ENCODE peak calls at places on chromosomes 5 and 9, in nine cellular contexts. K, H, Y, M, T, X, C, P and R are unnamed samples.

GRCh38 chr9:16671591-16672137 is 198.8 kb downstream of the BNC2 start:
- DNase-seq in K (peak; percentile 85), H (no peak), Y (peak; percentile 63), M (no peak), T (no peak), X (no peak), C (peak; percentile 77), P (no peak), R (no peak)

GRCh38 chr5:32964246-32964645 is 253.1 kb downstream of the NPR3 start:
- DNase-seq in K (peak; percentile 69), H (no peak), Y (no peak), M (no peak), T (no peak), X (no peak), C (no peak), P (no peak), R (no peak)

GRCh38 chr5:23994581-23995370 is 487.4 kb downstream of the PRDM9 start:
- DNase-seq in K (no peak), H (no peak), Y (no peak), M (no peak), T (no peak), X (no peak), C (no peak), P (no peak), R (no peak)

GRCh38 chr9:126208359-126208758 is 118.3 kb upstream of the MVB12B start:
- DNase-seq in K (no peak), H (no peak), Y (no peak), M (no peak), T (no peak), X (no peak), C (no peak), P (no peak), R (no peak)

GRCh38 chr9:77731930-77732329 is 83.8 kb upstream of the GNA14 start:
- DNase-seq in K (no peak), H (no peak), Y (no peak), M (no peak), T (no peak), X (no peak), C (peak; percentile 76), P (no peak), R (no peak)

GRCh38 chr9:38358390-38359296 is 33.9 kb upstream of the ALDH1B1 start:
- DNase-seq in K (peak; percentile 43), H (no peak), Y (no peak), M (no peak), T (no peak), X (no peak), C (no peak), P (no peak), R (peak; percentile 50)

GRCh38 chr9:115591584-115591984 is 473.6 kb upstream of the TNC start:
- DNase-seq in K (peak; percentile 100), H (peak; percentile 71), Y (peak; percentile 99), M (no peak), T (no peak), X (no peak), C (peak; percentile 65), P (no peak), R (no peak)

GRCh38 chr9:97387504-97387886 is 24.4 kb upstream of the TDRD7 start:
- DNase-seq in K (no peak), H (no peak), Y (no peak), M (no peak), T (no peak), X (no peak), C (no peak), P (no peak), R (peak; percentile 63)

GRCh38 chr5:172905771-172906170 is 53.5 kb upstream of the RPL26L1 start:
- DNase-seq in K (no peak), H (no peak), Y (no peak), M (no peak), T (no peak), X (no peak), C (no peak), P (no peak), R (no peak)

GRCh38 chr5:902129-902916 is 9.6 kb downstream of the TRIP13 start:
- DNase-seq in K (no peak), H (no peak), Y (no peak), M (no peak), T (no peak), X (no peak), C (no peak), P (peak; percentile 55), R (no peak)

GRCh38 chr5:134140530-134141201 is 26.2 kb downstream of the TCF7 start:
- DNase-seq in K (peak; percentile 69), H (peak; percentile 65), Y (peak; percentile 82), M (no peak), T (peak; percentile 44), X (peak; percentile 61), C (peak; percentile 29), P (peak; percentile 85), R (peak; percentile 79)

GRCh38 chr5:179343902-179344300 is 1.4 kb downstream of the ADAMTS2 start:
- DNase-seq in K (peak; percentile 57), H (no peak), Y (peak; percentile 75), M (no peak), T (no peak), X (peak; percentile 37), C (peak; percentile 51), P (peak; percentile 78), R (no peak)

GRCh38 chr5:56479701-56480304 is 246.7 kb upstream of the ANKRD55 start:
- DNase-seq in K (no peak), H (no peak), Y (no peak), M (no peak), T (no peak), X (no peak), C (no peak), P (no peak), R (no peak)

GRCh38 chr9:78103971-78104433 is 72.4 kb upstream of the GNAQ start:
- DNase-seq in K (no peak), H (no peak), Y (no peak), M (no peak), T (no peak), X (no peak), C (no peak), P (no peak), R (no peak)

GRCh38 chr5:16784088-16784487 is 152.0 kb downstream of the MYO10 start:
- DNase-seq in K (peak; percentile 76), H (no peak), Y (peak; percentile 33), M (no peak), T (no peak), X (no peak), C (peak; percentile 10), P (no peak), R (no peak)

GRCh38 chr5:92544567-92544966 is 1036.5 kb downstream of the NR2F1-AS1 start:
- DNase-seq in K (peak; percentile 45), H (no peak), Y (peak; percentile 66), M (no peak), T (no peak), X (no peak), C (no peak), P (no peak), R (no peak)

GRCh38 chr5:147902606-147903115 is 3.7 kb downstream of the C5orf46 start:
- DNase-seq in K (no peak), H (no peak), Y (no peak), M (no peak), T (no peak), X (no peak), C (no peak), P (no peak), R (no peak)

GRCh38 chr9:72362118-72362531 is 2.9 kb downstream of the ZFAND5 start:
- DNase-seq in K (peak; percentile 54), H (no peak), Y (peak; percentile 48), M (no peak), T (no peak), X (no peak), C (no peak), P (no peak), R (no peak)

GRCh38 chr5:140557136-140557805 is at the start of gene SRA1:
- DNase-seq in K (peak; percentile 85), H (peak; percentile 93), Y (peak; percentile 93), M (peak; percentile 82), T (peak; percentile 66), X (peak; percentile 87), C (peak; percentile 65), P (peak; percentile 98), R (peak; percentile 98)

GRCh38 chr5:91434348-91434747 is 51.2 kb upstream of the ARRDC3 start:
- DNase-seq in K (no peak), H (no peak), Y (no peak), M (no peak), T (no peak), X (no peak), C (no peak), P (no peak), R (no peak)

GRCh38 chr5:108079754-108080153 is 302.1 kb downstream of the FBXL17 start:
- DNase-seq in K (peak; percentile 72), H (no peak), Y (peak; percentile 30), M (no peak), T (no peak), X (no peak), C (no peak), P (no peak), R (no peak)

GRCh38 chr9:87327567-87328125 is 170.0 kb upstream of the DAPK1 start:
- DNase-seq in K (peak; percentile 21), H (no peak), Y (no peak), M (no peak), T (no peak), X (no peak), C (no peak), P (no peak), R (no peak)

GRCh38 chr5:172640822-172641358 is at the start of gene NEURL1B:
- DNase-seq in K (peak; percentile 43), H (no peak), Y (peak; percentile 63), M (peak; percentile 36), T (no peak), X (peak; percentile 57), C (peak; percentile 74), P (peak; percentile 73), R (peak; percentile 84)

GRCh38 chr9:130414910-130415746 is 29.6 kb upstream of the ASS1 start:
- DNase-seq in K (no peak), H (no peak), Y (no peak), M (no peak), T (no peak), X (no peak), C (peak; percentile 41), P (no peak), R (no peak)

GRCh38 chr9:8961186-8961666 is 1161.6 kb upstream of the DMAC1 start:
- DNase-seq in K (no peak), H (peak; percentile 30), Y (no peak), M (no peak), T (no peak), X (no peak), C (no peak), P (no peak), R (peak; percentile 73)

GRCh38 chr9:34771023-34771422 is 61.1 kb upstream of the CCL21 start:
- DNase-seq in K (no peak), H (no peak), Y (peak; percentile 3), M (no peak), T (no peak), X (no peak), C (no peak), P (no peak), R (no peak)

GRCh38 chr5:94010814-94011213 is 269.4 kb upstream of the POU5F2 start:
- DNase-seq in K (no peak), H (no peak), Y (no peak), M (no peak), T (no peak), X (no peak), C (no peak), P (no peak), R (no peak)

GRCh38 chr5:68845121-68845520 is 248.7 kb upstream of the SLC30A5 start:
- DNase-seq in K (peak; percentile 22), H (no peak), Y (no peak), M (no peak), T (no peak), X (no peak), C (no peak), P (no peak), R (no peak)

GRCh38 chr9:113907282-113907681 is 31.2 kb downstream of the ZNF618 start:
- DNase-seq in K (no peak), H (no peak), Y (no peak), M (no peak), T (no peak), X (no peak), C (no peak), P (no peak), R (no peak)

GRCh38 chr5:112186401-112186990 is 232.6 kb downstream of the EPB41L4A start:
- DNase-seq in K (peak; percentile 58), H (no peak), Y (peak; percentile 61), M (no peak), T (no peak), X (no peak), C (no peak), P (no peak), R (no peak)

GRCh38 chr9:129889936-129890717 is 54.9 kb downstream of the USP20 start:
- DNase-seq in K (no peak), H (no peak), Y (no peak), M (peak; percentile 71), T (peak; percentile 49), X (peak; percentile 68), C (no peak), P (peak; percentile 90), R (no peak)